ENCODE peak calls at places on chromosomes 12 and 14, in four cellular contexts. D is foreskin fibroblast, G is lung, M is suprapubic skin. E is an unnamed sample.

GRCh38 chr12:108975024-108975593 is 45.8 kb downstream of the SVOP start:
- DNase-seq in D (no peak), G (no peak), M (no peak), E (no peak)

GRCh38 chr14:50874842-50875241 is 3.0 kb downstream of the ABHD12B start:
- DNase-seq in D (no peak), M (no peak), G (no peak), E (no peak)

GRCh38 chr14:23299558-23299957 is 3.1 kb downstream of the PPP1R3E start:
- DNase-seq in D (peak; percentile 80), M (no peak), G (no peak), E (no peak)

GRCh38 chr12:2336409-2336829 is 283.6 kb downstream of the CACNA1C start:
- DNase-seq in D (peak; percentile 94), G (no peak), M (no peak), E (no peak)

GRCh38 chr14:23559010-23559920 is 3.2 kb downstream of the THTPA start:
- DNase-seq in G (no peak), M (no peak), D (peak; percentile 86), E (peak; percentile 40)

GRCh38 chr12:121809712-121810116 is 5.9 kb downstream of the SETD1B start:
- DNase-seq in D (no peak), G (no peak), M (no peak), E (no peak)

GRCh38 chr12:106369624-106370346 is 12.2 kb downstream of the POLR3B start:
- DNase-seq in G (no peak), D (peak; percentile 84), M (no peak), E (no peak)

GRCh38 chr12:123808167-123808566 is 46.1 kb downstream of the DNAH10 start:
- DNase-seq in M (no peak), G (no peak), D (peak; percentile 51), E (no peak)

GRCh38 chr12:46523863-46524770 is 151.5 kb upstream of the SLC38A2 start:
- DNase-seq in G (no peak), M (no peak), D (peak; percentile 95), E (no peak)

GRCh38 chr12:124862768-124863408 is 776 bp downstream of the SCARB1 start:
- DNase-seq in D (peak; percentile 56), G (no peak), M (no peak), E (no peak)

GRCh38 chr14:63644741-63645140 is 3.1 kb upstream of the WDR89 start:
- DNase-seq in G (no peak), M (no peak), D (no peak), E (no peak)

GRCh38 chr14:105989746-105990302 is 463.4 kb downstream of the TMEM121 start:
- DNase-seq in G (no peak), M (no peak), D (no peak), E (no peak)

GRCh38 chr12:76270657-76271358 is 77.4 kb downstream of the BBS10 start:
- DNase-seq in D (peak; percentile 74), G (no peak), M (no peak), E (no peak)

GRCh38 chr12:57248934-57249742 is 1.8 kb downstream of the STAC3 start:
- DNase-seq in M (no peak), G (no peak), D (no peak), E (no peak)

GRCh38 chr14:103547455-103547940 is 15.0 kb downstream of the BAG5 start:
- DNase-seq in D (no peak), M (no peak), G (no peak), E (no peak)

GRCh38 chr12:13570005-13570694 is 373.6 kb downstream of the EMP1 start:
- DNase-seq in G (no peak), M (no peak), D (peak; percentile 7), E (no peak)

GRCh38 chr12:116121453-116121871 is 156.0 kb downstream of the MED13L start:
- DNase-seq in D (peak; percentile 38), M (no peak), G (no peak), E (no peak)

GRCh38 chr12:26346748-26347147 is 151.4 kb downstream of the SSPN start:
- DNase-seq in M (no peak), G (no peak), D (no peak), E (no peak)

GRCh38 chr14:103627073-103628025 is 1.7 kb upstream of the KLC1 start:
- DNase-seq in G (no peak), M (no peak), D (no peak), E (no peak)

GRCh38 chr12:95834572-95834971 is 24.2 kb upstream of the SNRPF start:
- DNase-seq in D (no peak), M (no peak), G (no peak), E (no peak)

GRCh38 chr14:32202468-32202865 is 602 bp downstream of the RNU6-8 start:
- DNase-seq in G (no peak), D (peak; percentile 44), M (no peak), E (no peak)

GRCh38 chr14:36517242-36518030 is 2.6 kb downstream of the NKX2-1 start:
- DNase-seq in M (no peak), D (no peak), G (no peak), E (no peak)

GRCh38 chr12:110647669-110648068 is 33.7 kb downstream of the TCTN1 start:
- DNase-seq in M (no peak), D (no peak), G (no peak), E (no peak)

GRCh38 chr12:104604070-104604994 is 147.6 kb downstream of the CHST11 start:
- DNase-seq in M (peak; percentile 85), G (peak; percentile 77), D (peak; percentile 97), E (no peak)

GRCh38 chr12:59087077-59087673 is 166.9 kb upstream of the LRIG3 start:
- DNase-seq in G (no peak), D (peak; percentile 63), M (no peak), E (no peak)

GRCh38 chr12:98736352-98737326 is 91.5 kb downstream of the APAF1 start:
- DNase-seq in D (peak; percentile 65), M (no peak), G (no peak), E (no peak)

GRCh38 chr14:42079911-42080310 is 473.2 kb downstream of the LRFN5 start:
- DNase-seq in G (no peak), D (no peak), M (no peak), E (no peak)

GRCh38 chr12:100672075-100672592 is 98.7 kb downstream of the GAS2L3 start:
- DNase-seq in G (no peak), D (no peak), M (no peak), E (no peak)

GRCh38 chr12:82505150-82505549 is 146.8 kb downstream of the METTL25 start:
- DNase-seq in M (no peak), G (no peak), D (no peak), E (no peak)

GRCh38 chr14:34742509-34743115 is 28.2 kb upstream of the CFL2 start:
- DNase-seq in M (no peak), D (no peak), G (peak; percentile 41), E (no peak)

GRCh38 chr14:94805726-94806288 is 35.9 kb upstream of the GSC start:
- DNase-seq in M (no peak), D (no peak), G (no peak), E (no peak)

GRCh38 chr14:24694680-24695079 is 60.7 kb upstream of the GZMB start:
- DNase-seq in M (no peak), G (no peak), D (no peak), E (no peak)

GRCh38 chr12:32502693-32503510 is 103.5 kb downstream of the FGD4 start:
- DNase-seq in M (no peak), G (peak; percentile 53), D (peak; percentile 90), E (no peak)

GRCh38 chr14:65210827-65211192 is 108.5 kb upstream of the MAX start:
- DNase-seq in G (no peak), D (peak; percentile 16), M (no peak), E (no peak)

GRCh38 chr12:92863255-92863654 is 65.8 kb downstream of the EEA1 start:
- DNase-seq in M (no peak), D (no peak), G (no peak), E (no peak)
- TF ChIP-seq CTCF in M (no peak), D (no peak), G (no peak), E (no peak)

GRCh38 chr12:49902399-49903350 is 1.0 kb downstream of the FAIM2 start:
- DNase-seq in G (no peak), M (no peak), D (no peak), E (peak; percentile 46)
- TF ChIP-seq CTCF in G (no peak), M (no peak), D (no peak), E (no peak)

GRCh38 chr14:71056168-71056567 is 148.9 kb downstream of the PCNX1 start:
- DNase-seq in G (no peak), M (no peak), D (peak; percentile 17), E (no peak)

GRCh38 chr14:71048393-71048792 is 141.1 kb downstream of the PCNX1 start:
- DNase-seq in M (no peak), D (no peak), G (no peak), E (no peak)

GRCh38 chr14:71054706-71055105 is 147.4 kb downstream of the PCNX1 start:
- DNase-seq in D (no peak), G (no peak), M (no peak), E (no peak)

GRCh38 chr14:71049435-71050147 is 142.3 kb downstream of the PCNX1 start:
- DNase-seq in D (peak; percentile 56), M (no peak), G (no peak), E (no peak)

DNA sequence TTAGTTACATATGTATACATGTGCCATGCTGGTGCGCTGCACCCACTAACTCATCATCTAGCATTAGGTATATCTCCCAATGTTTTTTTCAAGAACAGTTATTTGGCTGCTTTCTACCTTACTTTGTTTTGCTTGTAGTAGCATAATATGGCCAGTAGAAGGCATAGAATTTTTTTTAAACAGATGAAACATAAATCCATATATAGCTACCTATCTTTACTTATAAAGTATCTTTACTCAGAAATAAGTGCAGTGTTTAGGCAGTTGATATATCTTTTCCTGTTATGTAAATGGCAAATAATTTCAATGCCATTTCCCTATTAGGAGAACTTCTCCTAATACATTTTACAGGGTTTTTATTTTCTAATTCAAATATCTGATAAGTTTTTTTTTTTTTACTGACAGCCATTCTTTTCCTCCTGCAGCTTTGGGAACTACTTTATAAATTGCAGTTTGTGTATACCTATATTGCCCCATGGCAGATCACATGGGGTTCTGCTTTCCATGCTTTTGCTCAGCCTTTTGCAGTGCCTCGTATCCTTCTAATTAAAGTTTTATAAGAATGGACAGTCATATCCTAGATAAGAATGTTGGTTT is 143.1 kb downstream of the PCNX1 start:
- DNase-seq in G (no peak), M (no peak), D (no peak), E (no peak)
- TF ChIP-seq CTCF in G (no peak), M (no peak), D (peak; percentile 19), E (peak; percentile 77)

DNA sequence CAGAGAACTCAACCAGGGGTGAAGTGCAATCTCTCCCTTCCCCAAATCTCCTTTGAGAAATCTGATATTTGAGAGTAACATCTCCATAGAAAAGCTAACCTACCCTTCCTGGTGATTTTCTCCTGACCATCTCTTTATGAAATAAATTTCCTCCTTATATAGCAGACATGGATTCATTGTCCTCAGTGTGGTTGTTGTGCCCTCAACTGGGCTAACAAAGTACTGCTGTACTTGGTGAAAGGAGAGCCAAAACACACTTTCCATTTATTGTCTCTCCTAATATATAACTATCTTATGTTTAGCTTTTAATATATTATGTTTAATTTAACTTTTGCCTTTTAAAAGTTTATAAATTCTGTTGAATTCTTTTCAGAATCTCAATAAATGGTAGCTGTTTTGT is 65.1 kb upstream of the SLCO1B1 start:
- DNase-seq in M (no peak), D (no peak), G (no peak), E (no peak)
- TF ChIP-seq CTCF in M (no peak), D (no peak), G (no peak), E (peak; percentile 73)

GRCh38 chr14:100304825-100305445 is 1.3 kb downstream of the SLC25A29 start:
- DNase-seq in G (peak; percentile 77), D (peak; percentile 64), M (no peak), E (no peak)

GRCh38 chr14:100303925-100304324 is 2.3 kb downstream of the SLC25A29 start:
- DNase-seq in M (no peak), D (no peak), G (no peak), E (no peak)

GRCh38 chr14:100302616-100303015 is 3.6 kb downstream of the SLC25A29 start:
- DNase-seq in G (no peak), D (no peak), M (no peak), E (no peak)

GRCh38 chr14:100305446-100306255 is 593 bp downstream of the SLC25A29 start:
- DNase-seq in G (no peak), D (peak; percentile 38), M (no peak), E (no peak)

GRCh38 chr14:100303179-100303578 is 3.1 kb downstream of the SLC25A29 start:
- DNase-seq in G (no peak), D (peak; percentile 42), M (no peak), E (no peak)
- TF ChIP-seq CTCF in G (peak; percentile 10), D (peak; percentile 81), M (no peak), E (peak; percentile 79)

E was measured in chondrocyte.